ENCODE peak calls at places on chromosomes 5 and 9, in five cellular contexts. D is neural progenitor cell; H is effector memory CD4-positive, alpha-beta T cell; F is A549; C is astrocyte. E is an unnamed sample.

GRCh38 chr5:72410896-72411295 is 90.7 kb downstream of the PTCD2 start:
- DNase-seq in H (no peak), F (no peak), D (no peak), C (no peak), E (no peak)

GRCh38 chr5:90983748-90984147 is 399.4 kb downstream of the ARRDC3 start:
- DNase-seq in H (no peak), C (peak; percentile 7), D (no peak), F (peak; percentile 76), E (peak; percentile 38)

GRCh38 chr9:135958485-135958884 is 2.7 kb downstream of the UBAC1 start:
- DNase-seq in D (no peak), F (no peak), C (no peak), H (no peak), E (no peak)

GRCh38 chr5:59694416-59694815 is 199.1 kb downstream of the PDE4D start:
- DNase-seq in D (no peak), F (no peak), C (no peak), H (no peak), E (no peak)

GRCh38 chr9:77422969-77423368 is 225.2 kb downstream of the GNA14 start:
- DNase-seq in H (no peak), D (no peak), C (no peak), F (no peak), E (no peak)

GRCh38 chr5:168086104-168086610 is 205.3 kb upstream of the WWC1 start:
- DNase-seq in C (peak; percentile 60), D (no peak), H (no peak), F (peak; percentile 69), E (peak; percentile 8)

GRCh38 chr5:145975361-145976066 is 39.1 kb downstream of the SH3RF2 start:
- DNase-seq in C (peak; percentile 95), H (no peak), F (peak; percentile 80), D (no peak), E (peak; percentile 36)

GRCh38 chr9:126052791-126053190 is 273.8 kb upstream of the MVB12B start:
- DNase-seq in F (no peak), D (no peak), H (no peak), C (no peak), E (no peak)

GRCh38 chr9:89750117-89750551 is 145.3 kb downstream of the GADD45G start:
- DNase-seq in H (no peak), F (no peak), D (peak; percentile 80), C (no peak), E (peak; percentile 90)

GRCh38 chr5:151063136-151063544 is 17.7 kb downstream of the TNIP1 start:
- DNase-seq in C (peak; percentile 86), F (peak; percentile 76), D (no peak), H (no peak), E (peak; percentile 47)

GRCh38 chr5:41043109-41043747 is 27.9 kb downstream of the MROH2B start:
- DNase-seq in H (no peak), F (no peak), C (no peak), D (no peak), E (no peak)

GRCh38 chr9:93121316-93122241 is 12.5 kb downstream of the NINJ1 start:
- DNase-seq in H (no peak), F (no peak), D (no peak), C (no peak), E (no peak)

GRCh38 chr9:13674926-13675637 is 395.6 kb upstream of the MPDZ start:
- DNase-seq in H (no peak), F (no peak), D (no peak), C (no peak), E (no peak)

GRCh38 chr5:79973511-79973910 is 17.6 kb downstream of the MTX3 start:
- DNase-seq in F (no peak), H (no peak), D (peak; percentile 81), C (no peak), E (peak; percentile 91)

GRCh38 chr9:15231788-15232635 is 75.0 kb downstream of the TTC39B start:
- DNase-seq in F (peak; percentile 67), C (peak; percentile 14), H (no peak), D (peak; percentile 68), E (peak; percentile 45)

GRCh38 chr5:135324160-135324559 is 74.9 kb downstream of the MACROH2A1 start:
- DNase-seq in F (no peak), D (no peak), H (no peak), C (no peak), E (no peak)

GRCh38 chr5:133635051-133635450 is 22.7 kb upstream of the FSTL4 start:
- DNase-seq in H (no peak), D (no peak), C (peak; percentile 47), F (peak; percentile 46), E (peak; percentile 48)

GRCh38 chr5:115857621-115858349 is 16.1 kb downstream of the AP3S1 start:
- DNase-seq in F (peak; percentile 43), C (no peak), H (no peak), D (peak; percentile 12), E (peak; percentile 39)

GRCh38 chr5:10485897-10486296 is 44.2 kb downstream of the ROPN1L start:
- DNase-seq in D (no peak), F (no peak), H (no peak), C (no peak), E (no peak)

GRCh38 chr5:10486511-10487344 is 45.0 kb downstream of the ROPN1L start:
- DNase-seq in H (no peak), F (no peak), C (no peak), D (no peak), E (no peak)

GRCh38 chr5:10489810-10490426 is 48.2 kb downstream of the ROPN1L start:
- DNase-seq in C (no peak), D (no peak), H (no peak), F (no peak), E (no peak)

GRCh38 chr5:10485142-10485795 is 43.6 kb downstream of the ROPN1L start:
- DNase-seq in D (no peak), H (no peak), F (peak; percentile 70), C (peak; percentile 98), E (peak; percentile 90)

DNA sequence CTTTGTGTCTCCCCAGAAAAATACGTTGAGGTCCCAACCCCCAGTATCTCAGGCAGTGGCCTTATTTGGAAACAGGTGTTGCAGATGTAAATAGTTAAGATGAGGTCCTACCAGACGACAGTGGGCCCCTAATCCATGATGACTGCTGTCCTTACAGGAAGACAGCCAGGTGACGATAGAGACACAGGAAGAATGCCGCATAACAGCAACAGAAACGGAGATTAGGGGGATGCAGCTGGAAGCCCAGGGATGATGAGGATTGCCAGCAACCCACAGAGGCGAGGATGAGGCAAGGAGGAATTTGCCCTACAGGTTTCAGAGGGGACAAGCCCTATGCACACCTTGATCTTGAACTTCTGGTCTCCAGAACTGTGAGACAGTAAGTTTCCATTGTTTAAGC is 46.5 kb downstream of the ROPN1L start:
- DNase-seq in H (no peak), F (no peak), D (no peak), C (no peak), E (no peak)
- H3K4me1 ChIP-seq in H (peaks cover 7% of the 10 kb centered on the region), F (peaks cover 3% of the 10 kb centered on the region), D (no peaks in the 10 kb centered on the region), C (peaks cover 22% of the 10 kb centered on the region), E (peaks cover 6% of the 10 kb centered on the region)

GRCh38 chr9:120874861-120875565 is 2.0 kb downstream of the PHF19 start:
- DNase-seq in C (no peak), F (no peak), D (no peak), H (no peak), E (no peak)
- H3K27ac ChIP-seq in C (no peak overlapping the region), F (peak overlapping the region; percentile 99), D (no peak overlapping the region), H (peak overlapping the region; percentile 93), E (no peak overlapping the region)

GRCh38 chr5:124742521-124742920 is 3.9 kb downstream of the ZNF608 start:
- DNase-seq in C (no peak), D (no peak), F (no peak), H (no peak), E (no peak)
- H3K4me1 ChIP-seq in C (peaks cover 32% of the 10 kb centered on the region), D (peaks cover 40% of the 10 kb centered on the region), F (peaks cover 32% of the 10 kb centered on the region), H (no peaks in the 10 kb centered on the region), E (peaks cover 20% of the 10 kb centered on the region)

DNA sequence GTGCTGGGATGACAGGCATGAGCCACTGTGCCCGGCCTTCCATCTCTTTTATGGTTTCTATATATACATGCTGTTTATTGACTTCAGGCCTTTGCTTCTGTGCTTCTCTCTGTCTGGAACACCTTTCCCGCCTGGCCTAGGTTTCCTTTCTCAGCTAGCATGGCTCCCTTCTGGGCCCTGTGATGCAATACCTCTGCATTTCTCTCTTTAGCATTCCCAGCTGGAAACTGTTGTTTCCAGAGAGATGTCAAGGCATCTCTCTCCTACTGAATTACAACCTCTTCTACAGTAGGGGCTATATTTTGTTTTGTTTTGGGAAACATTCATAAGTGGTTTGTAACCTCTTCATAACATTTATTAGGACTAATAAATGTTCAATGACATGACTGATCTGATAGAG is 57.1 kb downstream of the RPS23 start:
- DNase-seq in C (no peak), F (no peak), H (no peak), D (no peak), E (no peak)
- H3K27ac ChIP-seq in C (no peak overlapping the region), F (no peak overlapping the region), H (no peak overlapping the region), D (no peak overlapping the region), E (no peak overlapping the region)

DNA sequence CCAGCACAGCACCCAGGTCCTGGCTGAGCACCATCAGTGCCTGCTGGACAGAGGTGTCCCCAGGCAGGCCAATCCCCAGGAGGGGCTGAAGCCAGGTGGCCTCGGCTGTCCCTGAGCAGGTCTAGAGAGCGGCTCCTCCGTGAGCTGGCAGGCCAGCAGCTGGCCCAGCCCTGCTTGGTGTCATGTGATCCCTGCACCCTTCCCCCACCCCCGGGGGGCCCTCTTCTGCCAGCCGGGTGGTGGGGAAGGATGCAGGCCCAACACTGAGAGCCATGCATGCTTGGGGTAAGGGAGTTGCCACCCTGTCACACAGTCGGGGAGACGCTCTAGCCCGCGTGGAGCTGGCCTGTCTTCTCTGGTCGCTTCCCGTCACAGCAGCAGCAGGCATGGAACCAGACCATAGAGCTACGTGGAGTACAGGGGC is 7.1 kb downstream of the RALGDS start:
- DNase-seq in F (no peak), C (no peak), D (no peak), H (no peak), E (peak; percentile 84)
- H3K4me1 ChIP-seq in F (peaks cover 3% of the 10 kb centered on the region), C (peaks cover 46% of the 10 kb centered on the region), D (peaks cover 19% of the 10 kb centered on the region), H (peaks cover 54% of the 10 kb centered on the region), E (peaks cover 29% of the 10 kb centered on the region)

GRCh38 chr9:121735792-121736130 is 84.3 kb downstream of the DAB2IP start:
- DNase-seq in F (peak; percentile 12), H (no peak), D (no peak), C (no peak), E (no peak)
- H3K27ac ChIP-seq in F (peak overlapping the region; percentile 47), H (no peak overlapping the region), D (no peak overlapping the region), C (peak overlapping the region; percentile 26), E (no peak overlapping the region)

GRCh38 chr9:95459218-95459617 is 57.6 kb downstream of the PTCH1 start:
- DNase-seq in H (no peak), D (no peak), C (no peak), F (no peak), E (no peak)
- H3K4me1 ChIP-seq in H (peaks cover 22% of the 10 kb centered on the region), D (peaks cover 24% of the 10 kb centered on the region), C (peaks cover 21% of the 10 kb centered on the region), F (no peaks in the 10 kb centered on the region), E (peaks cover 43% of the 10 kb centered on the region)

DNA sequence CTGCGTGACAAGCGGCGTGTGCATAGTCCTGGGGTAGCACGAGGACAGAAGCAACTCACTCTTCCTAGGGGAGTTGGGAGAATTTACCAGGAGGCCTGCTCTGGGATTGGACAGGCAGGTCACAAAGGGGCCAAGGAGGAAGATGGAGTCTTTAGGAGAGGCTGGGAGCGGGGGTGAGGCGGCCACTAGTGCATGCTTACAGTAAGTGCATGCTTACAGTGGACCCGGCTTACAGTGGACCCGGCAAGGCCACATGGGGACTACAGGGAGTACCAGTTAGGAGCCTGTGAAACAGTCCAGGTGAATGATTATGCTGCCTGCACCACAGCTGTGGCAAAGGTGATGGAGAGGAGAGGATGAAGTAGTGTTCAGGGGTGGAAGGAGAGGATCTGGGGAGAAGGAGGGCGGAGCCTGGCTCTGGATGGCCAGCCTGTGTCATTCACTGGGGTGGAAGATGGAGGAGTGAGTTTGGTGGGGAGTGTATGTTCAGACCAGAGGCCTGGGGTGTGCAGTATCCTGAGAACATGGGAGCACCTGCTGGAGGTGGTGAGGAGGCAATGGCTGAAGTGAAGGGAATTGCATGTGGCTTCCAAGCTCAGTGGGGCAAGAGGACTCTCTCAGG is 78.7 kb downstream of the CRB2 start:
- DNase-seq in H (no peak), C (no peak), F (peak; percentile 56), D (peak; percentile 56), E (no peak)
- H3K27ac ChIP-seq in H (no peak overlapping the region), C (no peak overlapping the region), F (no peak overlapping the region), D (no peak overlapping the region), E (no peak overlapping the region)

GRCh38 chr5:65194871-65195270 is 286.8 kb downstream of the ADAMTS6 start:
- DNase-seq in H (no peak), F (no peak), C (no peak), D (no peak), E (no peak)
- H3K4me1 ChIP-seq in H (no peaks in the 10 kb centered on the region), F (peaks cover 27% of the 10 kb centered on the region), C (peaks cover 28% of the 10 kb centered on the region), D (no peaks in the 10 kb centered on the region), E (peaks cover 36% of the 10 kb centered on the region)